ENCODE peak calls at places on chromosomes 5 and 9, in five cellular contexts. K is endothelial cell, G is OCI-LY7, A is GM10248, E is progenitor cell of endocrine pancreas. Q is an unnamed sample.

GRCh38 chr9:127937383-127938297 is at the start of gene DPM2:
- DNase-seq in K (peak; percentile 81), G (peak; percentile 96), A (peak; percentile 95), E (peak; percentile 44), Q (peak; percentile 96)

GRCh38 chr5:7317751-7318150 is 78.2 kb upstream of the ADCY2 start:
- DNase-seq in K (no peak), G (no peak), A (no peak), E (no peak), Q (no peak)

GRCh38 chr5:28548856-28549255 is 1510.5 kb upstream of the CDH9 start:
- DNase-seq in K (no peak), G (no peak), A (no peak), E (no peak), Q (no peak)

GRCh38 chr5:136729901-136730355 is 364.6 kb upstream of the TRPC7 start:
- DNase-seq in K (no peak), G (no peak), A (no peak), E (no peak), Q (no peak)

GRCh38 chr5:26872337-26872736 is 166.0 kb downstream of the CDH9 start:
- DNase-seq in K (no peak), G (no peak), A (no peak), E (no peak), Q (no peak)

GRCh38 chr5:154811653-154812465 is 38.5 kb downstream of the FAXDC2 start:
- DNase-seq in K (peak; percentile 68), G (peak; percentile 61), A (peak; percentile 71), E (peak; percentile 18), Q (peak; percentile 64)

GRCh38 chr5:45385321-45386058 is 310.7 kb downstream of the HCN1 start:
- DNase-seq in K (no peak), G (no peak), A (no peak), E (no peak), Q (no peak)

GRCh38 chr5:15566789-15567188 is 66.8 kb downstream of the FBXL7 start:
- DNase-seq in K (no peak), G (no peak), A (no peak), E (no peak), Q (no peak)

GRCh38 chr5:179269781-179270543 is 75.3 kb downstream of the ADAMTS2 start:
- DNase-seq in K (no peak), G (no peak), A (no peak), E (no peak), Q (no peak)

GRCh38 chr5:40798012-40798855 is at the start of gene PRKAA1:
- DNase-seq in K (peak; percentile 98), G (peak; percentile 89), A (peak; percentile 92), E (peak; percentile 92), Q (peak; percentile 92)

GRCh38 chr9:122112238-122112637 is 19.1 kb upstream of the TTLL11 start:
- DNase-seq in K (no peak), G (no peak), A (no peak), E (no peak), Q (no peak)

GRCh38 chr5:145887976-145888574 is 15.3 kb upstream of the GRXCR2 start:
- DNase-seq in K (peak; percentile 49), G (peak; percentile 13), A (no peak), E (peak; percentile 21), Q (no peak)

GRCh38 chr9:80285325-80285724 is 713.6 kb downstream of the TLE4 start:
- DNase-seq in K (no peak), G (no peak), A (no peak), E (no peak), Q (no peak)
- TF ChIP-seq CTCF in K (no peak), G (peak; percentile 38), A (no peak), E (peak; percentile 11), Q (no peak)

GRCh38 chr9:104831681-104832080 is 67.8 kb downstream of the NIPSNAP3B start:
- DNase-seq in K (no peak), G (no peak), A (no peak), E (no peak), Q (no peak)
- TF ChIP-seq CTCF in K (no peak), G (no peak), A (no peak), E (no peak), Q (no peak)

DNA sequence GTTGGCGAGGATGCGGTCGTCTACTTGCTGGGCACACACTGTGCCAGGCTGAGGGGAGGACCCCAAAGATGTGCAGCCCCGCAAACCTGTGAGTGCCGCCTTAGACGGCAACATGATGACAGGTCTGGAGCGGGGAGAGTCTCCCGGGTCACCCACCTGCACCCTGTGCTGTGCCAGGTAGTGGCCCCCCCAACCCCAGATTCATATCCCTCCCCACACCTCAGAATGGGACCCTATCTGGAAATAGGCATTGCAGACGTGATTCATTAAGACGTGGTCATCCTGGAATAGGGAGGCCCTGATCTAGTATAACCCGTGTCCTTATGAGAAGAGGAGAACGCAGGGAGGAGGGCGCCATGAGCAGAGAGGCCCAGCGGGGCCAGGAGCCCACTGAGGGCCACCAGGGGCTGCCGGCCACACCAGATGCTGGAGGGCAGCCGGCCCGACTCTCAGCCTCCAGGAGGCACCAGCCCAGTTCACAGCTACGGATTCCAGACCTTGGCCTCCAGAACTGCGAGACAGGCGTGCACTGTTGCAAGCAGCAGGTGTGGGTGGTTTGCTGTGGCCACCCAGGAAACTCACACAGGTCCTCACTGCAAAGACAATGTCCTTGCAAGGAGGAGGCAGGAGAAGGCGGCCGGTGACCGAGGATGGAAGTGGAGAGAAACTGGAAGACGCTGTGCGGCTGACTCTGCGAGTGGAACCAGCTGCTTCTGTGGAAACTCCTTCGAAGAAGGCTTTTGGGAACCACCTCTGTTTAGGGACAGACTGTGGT is 131.9 kb upstream of the LPCAT1 start:
- DNase-seq in K (no peak), G (no peak), A (no peak), E (no peak), Q (no peak)
- TF ChIP-seq CTCF in K (no peak), G (no peak), A (no peak), E (no peak), Q (no peak)

DNA sequence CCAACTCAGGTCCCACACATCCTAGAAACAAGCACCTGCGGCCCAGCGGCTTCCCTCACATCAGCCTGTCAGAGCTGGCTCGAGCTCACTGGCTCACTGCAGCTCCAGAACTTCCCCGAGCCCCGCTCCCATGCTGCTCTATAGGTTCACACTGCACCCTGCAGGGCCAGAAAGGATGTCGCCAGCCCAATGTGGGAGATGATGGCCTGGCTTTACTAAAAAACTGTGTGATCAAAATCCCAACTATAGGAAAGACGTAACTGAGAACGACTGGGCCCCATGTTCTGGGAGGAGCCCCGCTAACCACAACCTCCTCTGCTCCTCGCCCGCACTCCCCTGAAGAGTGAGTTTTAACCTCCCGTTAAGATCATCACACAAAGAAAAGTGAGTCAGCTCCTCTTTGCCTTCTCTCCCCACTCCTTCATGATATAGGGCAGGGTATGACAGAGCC is 4.6 kb downstream of the SURF4 start:
- DNase-seq in K (no peak), G (no peak), A (no peak), E (no peak), Q (no peak)
- TF ChIP-seq CTCF in K (no peak), G (no peak), A (peak; percentile 33), E (no peak), Q (no peak)

GRCh38 chr5:96934695-96935555 is 955 bp upstream of the LNPEP start:
- DNase-seq in K (peak; percentile 87), G (peak; percentile 97), A (peak; percentile 86), E (peak; percentile 88), Q (peak; percentile 82)

GRCh38 chr5:96935556-96936430 is at the start of gene LNPEP:
- DNase-seq in K (peak; percentile 94), G (peak; percentile 96), A (peak; percentile 87), E (peak; percentile 96), Q (peak; percentile 86)

GRCh38 chr5:96934291-96934694 is 1.6 kb upstream of the LNPEP start:
- DNase-seq in K (no peak), G (peak; percentile 54), A (no peak), E (no peak), Q (no peak)

GRCh38 chr5:96933764-96934163 is 2.1 kb upstream of the LNPEP start:
- DNase-seq in K (no peak), G (peak; percentile 34), A (no peak), E (no peak), Q (no peak)

DNA sequence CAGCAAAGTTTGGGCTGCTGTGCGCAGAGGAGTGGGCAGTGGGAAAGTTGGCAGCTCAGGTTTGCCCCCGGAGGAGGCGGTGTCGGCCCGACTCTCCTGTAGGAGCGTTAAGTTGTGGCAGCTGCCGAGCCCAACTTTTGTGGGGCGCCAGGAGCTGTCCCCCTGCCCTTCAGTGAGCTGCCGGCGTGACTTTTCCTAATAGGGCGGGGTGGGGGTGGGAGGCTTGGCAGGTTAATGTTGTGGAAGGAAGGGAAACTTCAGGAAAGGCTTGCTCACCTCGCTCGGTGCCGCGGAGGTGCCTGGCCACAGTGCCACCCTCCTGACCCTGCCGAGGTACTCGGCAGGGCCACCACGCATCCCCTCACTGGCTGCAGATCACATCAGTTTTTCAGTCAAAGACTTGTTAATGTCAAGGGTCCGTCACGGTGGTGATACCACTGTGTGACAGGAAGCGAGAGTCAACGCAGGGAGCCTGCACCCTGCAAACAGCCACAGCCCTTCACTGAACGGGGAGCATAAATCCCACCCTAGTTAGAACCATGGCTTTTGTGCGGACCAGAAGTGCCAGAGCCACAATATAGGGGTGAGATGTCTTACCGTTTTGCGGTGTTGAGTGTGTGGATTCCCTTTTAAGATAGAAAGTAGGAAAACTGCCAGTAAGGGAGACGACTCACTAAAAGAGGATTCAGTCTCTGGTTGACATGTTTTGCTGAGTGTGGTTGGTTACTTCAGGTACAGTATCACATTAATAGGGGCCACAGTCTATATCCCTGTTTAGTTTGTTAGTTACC is 746 bp downstream of the LNPEP start:
- DNase-seq in K (peak; percentile 39), G (peak; percentile 84), A (peak; percentile 49), E (peak; percentile 28), Q (peak; percentile 48)
- TF ChIP-seq CTCF in K (no peak), G (no peak), A (no peak), E (peak; percentile 24), Q (no peak)

DNA sequence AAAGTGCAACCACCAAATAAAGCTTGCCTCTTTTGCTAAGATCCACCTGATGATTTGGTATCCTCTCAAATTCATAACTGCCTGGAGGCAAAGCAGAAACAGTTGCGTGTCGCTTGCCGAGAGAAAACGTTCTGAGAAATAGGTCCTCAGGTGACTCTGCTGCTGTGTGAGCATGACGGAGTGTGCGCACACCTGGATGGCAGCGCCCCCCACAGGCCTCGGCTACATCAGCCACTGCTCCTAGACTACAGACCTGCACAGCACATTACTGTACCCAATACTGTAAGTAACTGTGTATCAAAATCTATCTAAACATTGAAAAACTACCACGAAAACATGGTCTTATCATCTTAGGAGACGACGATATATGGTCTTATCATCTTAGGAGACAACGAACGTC is 87.4 kb downstream of the CAMSAP1 start:
- DNase-seq in K (no peak), G (no peak), A (no peak), E (no peak), Q (no peak)
- TF ChIP-seq CTCF in K (no peak), G (peak; percentile 59), A (no peak), E (no peak), Q (peak; percentile 16)

GRCh38 chr5:66727630-66728029 is 131.4 kb downstream of the MAST4 start:
- DNase-seq in K (no peak), G (no peak), A (no peak), E (no peak), Q (no peak)

GRCh38 chr5:66720776-66721175 is 124.6 kb downstream of the MAST4 start:
- DNase-seq in K (no peak), G (no peak), A (no peak), E (no peak), Q (no peak)

GRCh38 chr5:66722653-66723052 is 126.5 kb downstream of the MAST4 start:
- DNase-seq in K (no peak), G (no peak), A (no peak), E (no peak), Q (no peak)

GRCh38 chr5:66724336-66724735 is 128.1 kb downstream of the MAST4 start:
- DNase-seq in K (no peak), G (no peak), A (no peak), E (no peak), Q (no peak)

GRCh38 chr5:66724740-66725139 is 128.5 kb downstream of the MAST4 start:
- DNase-seq in K (no peak), G (no peak), A (no peak), E (no peak), Q (no peak)
- TF ChIP-seq CTCF in K (no peak), G (peak; percentile 62), A (peak; percentile 23), E (no peak), Q (no peak)

GRCh38 chr5:170338933-170339779 is 41.6 kb upstream of the LCP2 start:
- DNase-seq in K (no peak), G (peak; percentile 64), A (peak; percentile 82), E (no peak), Q (peak; percentile 71)
- TF ChIP-seq CTCF in K (no peak), G (peak; percentile 81), A (peak; percentile 99), E (peak; percentile 20), Q (peak; percentile 99)